ENCODE peak calls at places on chromosome 6, in eight cellular contexts. One of them, this sample, is unnamed.

GRCh38 chr6:41073968-41074691 is 1.4 kb downstream of the NFYA start:
- DNase-seq in naive thymus-derived CD4-positive, alpha-beta T cell: peak; percentile 19
- DNase-seq in CD8-positive, alpha-beta memory T cell: peak; percentile 27
- DNase-seq in HepG2: no peak
- DNase-seq in tibial nerve: no peak
- DNase-seq in endothelial cell of umbilical vein: peak; percentile 37
- DNase-seq in WERI-Rb-1: no peak
- DNase-seq in H1: no peak
- DNase-seq in this sample: no peak

GRCh38 chr6:157760589-157761330 is 62.3 kb upstream of the SNX9 start:
- DNase-seq in naive thymus-derived CD4-positive, alpha-beta T cell: no peak
- DNase-seq in HepG2: no peak
- DNase-seq in WERI-Rb-1: peak; percentile 33
- DNase-seq in endothelial cell of umbilical vein: peak; percentile 95
- DNase-seq in H1: no peak
- DNase-seq in tibial nerve: no peak
- DNase-seq in CD8-positive, alpha-beta memory T cell: no peak
- DNase-seq in this sample: no peak

GRCh38 chr6:43188426-43188825 is 6.4 kb downstream of the CUL9 start:
- DNase-seq in endothelial cell of umbilical vein: no peak
- DNase-seq in WERI-Rb-1: no peak
- DNase-seq in naive thymus-derived CD4-positive, alpha-beta T cell: no peak
- DNase-seq in H1: no peak
- DNase-seq in tibial nerve: no peak
- DNase-seq in HepG2: no peak
- DNase-seq in CD8-positive, alpha-beta memory T cell: no peak
- DNase-seq in this sample: no peak

GRCh38 chr6:96624957-96625356 is 62.0 kb downstream of the FHL5 start:
- DNase-seq in HepG2: no peak
- DNase-seq in WERI-Rb-1: no peak
- DNase-seq in CD8-positive, alpha-beta memory T cell: no peak
- DNase-seq in naive thymus-derived CD4-positive, alpha-beta T cell: no peak
- DNase-seq in tibial nerve: no peak
- DNase-seq in H1: no peak
- DNase-seq in endothelial cell of umbilical vein: no peak
- DNase-seq in this sample: no peak

GRCh38 chr6:37033819-37034790 is 28.6 kb downstream of the FGD2 start:
- DNase-seq in naive thymus-derived CD4-positive, alpha-beta T cell: no peak
- DNase-seq in WERI-Rb-1: no peak
- DNase-seq in endothelial cell of umbilical vein: no peak
- DNase-seq in tibial nerve: no peak
- DNase-seq in HepG2: no peak
- DNase-seq in H1: no peak
- DNase-seq in CD8-positive, alpha-beta memory T cell: no peak
- DNase-seq in this sample: no peak

GRCh38 chr6:20188630-20189075 is 23.6 kb downstream of the MBOAT1 start:
- DNase-seq in HepG2: no peak
- DNase-seq in endothelial cell of umbilical vein: no peak
- DNase-seq in WERI-Rb-1: no peak
- DNase-seq in naive thymus-derived CD4-positive, alpha-beta T cell: no peak
- DNase-seq in CD8-positive, alpha-beta memory T cell: no peak
- DNase-seq in tibial nerve: no peak
- DNase-seq in H1: no peak
- DNase-seq in this sample: no peak

GRCh38 chr6:5958948-5959347 is 47.8 kb downstream of the NRN1 start:
- DNase-seq in H1: no peak
- DNase-seq in HepG2: no peak
- DNase-seq in naive thymus-derived CD4-positive, alpha-beta T cell: no peak
- DNase-seq in CD8-positive, alpha-beta memory T cell: no peak
- DNase-seq in endothelial cell of umbilical vein: no peak
- DNase-seq in WERI-Rb-1: peak; percentile 55
- DNase-seq in tibial nerve: no peak
- DNase-seq in this sample: no peak

GRCh38 chr6:57198926-57199636 is 23.0 kb downstream of the RAB23 start:
- DNase-seq in H1: no peak
- DNase-seq in tibial nerve: no peak
- DNase-seq in endothelial cell of umbilical vein: no peak
- DNase-seq in CD8-positive, alpha-beta memory T cell: no peak
- DNase-seq in naive thymus-derived CD4-positive, alpha-beta T cell: no peak
- DNase-seq in WERI-Rb-1: no peak
- DNase-seq in HepG2: no peak
- DNase-seq in this sample: no peak

GRCh38 chr6:111129003-111129402 is 41.7 kb downstream of the SLC16A10 start:
- DNase-seq in WERI-Rb-1: no peak
- DNase-seq in HepG2: peak; percentile 24
- DNase-seq in tibial nerve: no peak
- DNase-seq in CD8-positive, alpha-beta memory T cell: no peak
- DNase-seq in endothelial cell of umbilical vein: no peak
- DNase-seq in H1: no peak
- DNase-seq in naive thymus-derived CD4-positive, alpha-beta T cell: no peak
- DNase-seq in this sample: no peak

GRCh38 chr6:150865406-150866146 is at the start of gene MTHFD1L:
- DNase-seq in WERI-Rb-1: peak; percentile 85
- DNase-seq in HepG2: peak; percentile 73
- DNase-seq in naive thymus-derived CD4-positive, alpha-beta T cell: peak; percentile 53
- DNase-seq in endothelial cell of umbilical vein: peak; percentile 86
- DNase-seq in H1: no peak
- DNase-seq in tibial nerve: peak; percentile 38
- DNase-seq in CD8-positive, alpha-beta memory T cell: peak; percentile 67
- DNase-seq in this sample: no peak

GRCh38 chr6:15961630-15962448 is 167.0 kb upstream of the MYLIP start:
- DNase-seq in tibial nerve: no peak
- DNase-seq in H1: no peak
- DNase-seq in endothelial cell of umbilical vein: no peak
- DNase-seq in HepG2: no peak
- DNase-seq in CD8-positive, alpha-beta memory T cell: no peak
- DNase-seq in naive thymus-derived CD4-positive, alpha-beta T cell: no peak
- DNase-seq in WERI-Rb-1: no peak
- DNase-seq in this sample: no peak

GRCh38 chr6:2583459-2583858 is 167.3 kb downstream of the MYLK4 start:
- DNase-seq in tibial nerve: no peak
- DNase-seq in CD8-positive, alpha-beta memory T cell: no peak
- DNase-seq in H1: no peak
- DNase-seq in endothelial cell of umbilical vein: no peak
- DNase-seq in naive thymus-derived CD4-positive, alpha-beta T cell: no peak
- DNase-seq in WERI-Rb-1: no peak
- DNase-seq in HepG2: no peak
- DNase-seq in this sample: no peak

GRCh38 chr6:137926207-137926731 is 59.2 kb downstream of the TNFAIP3 start:
- DNase-seq in H1: peak; percentile 23
- DNase-seq in HepG2: no peak
- DNase-seq in endothelial cell of umbilical vein: peak; percentile 25
- DNase-seq in tibial nerve: peak; percentile 43
- DNase-seq in naive thymus-derived CD4-positive, alpha-beta T cell: no peak
- DNase-seq in CD8-positive, alpha-beta memory T cell: no peak
- DNase-seq in WERI-Rb-1: no peak
- DNase-seq in this sample: no peak

GRCh38 chr6:161303628-161304340 is 29.9 kb upstream of the AGPAT4 start:
- DNase-seq in naive thymus-derived CD4-positive, alpha-beta T cell: no peak
- DNase-seq in CD8-positive, alpha-beta memory T cell: no peak
- DNase-seq in H1: no peak
- DNase-seq in HepG2: no peak
- DNase-seq in tibial nerve: no peak
- DNase-seq in WERI-Rb-1: no peak
- DNase-seq in endothelial cell of umbilical vein: no peak
- DNase-seq in this sample: no peak

GRCh38 chr6:42367353-42368011 is 84.2 kb downstream of the TRERF1 start:
- DNase-seq in HepG2: no peak
- DNase-seq in naive thymus-derived CD4-positive, alpha-beta T cell: no peak
- DNase-seq in H1: no peak
- DNase-seq in tibial nerve: no peak
- DNase-seq in CD8-positive, alpha-beta memory T cell: peak; percentile 32
- DNase-seq in endothelial cell of umbilical vein: no peak
- DNase-seq in WERI-Rb-1: no peak
- DNase-seq in this sample: no peak

GRCh38 chr6:110221738-110222137 is 41.5 kb downstream of the CDC40 start:
- DNase-seq in endothelial cell of umbilical vein: no peak
- DNase-seq in WERI-Rb-1: no peak
- DNase-seq in tibial nerve: no peak
- DNase-seq in H1: no peak
- DNase-seq in HepG2: no peak
- DNase-seq in naive thymus-derived CD4-positive, alpha-beta T cell: no peak
- DNase-seq in CD8-positive, alpha-beta memory T cell: no peak
- DNase-seq in this sample: no peak

GRCh38 chr6:137731960-137732616 is 135.0 kb upstream of the TNFAIP3 start:
- DNase-seq in naive thymus-derived CD4-positive, alpha-beta T cell: no peak
- DNase-seq in tibial nerve: no peak
- DNase-seq in CD8-positive, alpha-beta memory T cell: no peak
- DNase-seq in WERI-Rb-1: no peak
- DNase-seq in H1: no peak
- DNase-seq in endothelial cell of umbilical vein: peak; percentile 44
- DNase-seq in HepG2: peak; percentile 99
- DNase-seq in this sample: no peak

GRCh38 chr6:140915001-140915950 is 1217.4 kb upstream of the GJE1 start:
- DNase-seq in WERI-Rb-1: no peak
- DNase-seq in HepG2: no peak
- DNase-seq in tibial nerve: no peak
- DNase-seq in naive thymus-derived CD4-positive, alpha-beta T cell: no peak
- DNase-seq in CD8-positive, alpha-beta memory T cell: no peak
- DNase-seq in endothelial cell of umbilical vein: no peak
- DNase-seq in H1: no peak
- DNase-seq in this sample: no peak

GRCh38 chr6:87921034-87921433 is 126.6 kb upstream of the SPACA1 start:
- DNase-seq in WERI-Rb-1: no peak
- DNase-seq in endothelial cell of umbilical vein: no peak
- DNase-seq in tibial nerve: no peak
- DNase-seq in HepG2: no peak
- DNase-seq in CD8-positive, alpha-beta memory T cell: no peak
- DNase-seq in naive thymus-derived CD4-positive, alpha-beta T cell: no peak
- DNase-seq in H1: no peak
- DNase-seq in this sample: no peak

GRCh38 chr6:32839356-32839755 is 817 bp upstream of the TAP2 start:
- DNase-seq in tibial nerve: no peak
- DNase-seq in WERI-Rb-1: no peak
- DNase-seq in naive thymus-derived CD4-positive, alpha-beta T cell: no peak
- DNase-seq in H1: no peak
- DNase-seq in CD8-positive, alpha-beta memory T cell: no peak
- DNase-seq in endothelial cell of umbilical vein: no peak
- DNase-seq in HepG2: no peak
- DNase-seq in this sample: no peak

GRCh38 chr6:29633532-29633901 is 534 bp upstream of the GABBR1 start:
- DNase-seq in naive thymus-derived CD4-positive, alpha-beta T cell: no peak
- DNase-seq in CD8-positive, alpha-beta memory T cell: no peak
- DNase-seq in WERI-Rb-1: no peak
- DNase-seq in endothelial cell of umbilical vein: no peak
- DNase-seq in HepG2: no peak
- DNase-seq in tibial nerve: no peak
- DNase-seq in H1: no peak
- DNase-seq in this sample: no peak

GRCh38 chr6:29632789-29633531 is at the start of gene GABBR1:
- DNase-seq in HepG2: no peak
- DNase-seq in H1: no peak
- DNase-seq in endothelial cell of umbilical vein: peak; percentile 59
- DNase-seq in WERI-Rb-1: peak; percentile 97
- DNase-seq in naive thymus-derived CD4-positive, alpha-beta T cell: peak; percentile 73
- DNase-seq in tibial nerve: peak; percentile 84
- DNase-seq in CD8-positive, alpha-beta memory T cell: peak; percentile 66
- DNase-seq in this sample: no peak

GRCh38 chr6:29641430-29642213 is 8.6 kb upstream of the GABBR1 start:
- DNase-seq in HepG2: no peak
- DNase-seq in H1: no peak
- DNase-seq in tibial nerve: no peak
- DNase-seq in CD8-positive, alpha-beta memory T cell: peak; percentile 35
- DNase-seq in endothelial cell of umbilical vein: no peak
- DNase-seq in WERI-Rb-1: no peak
- DNase-seq in naive thymus-derived CD4-positive, alpha-beta T cell: peak; percentile 45
- DNase-seq in this sample: no peak

GRCh38 chr6:29631860-29632731 is 887 bp downstream of the GABBR1 start:
- DNase-seq in WERI-Rb-1: peak; percentile 93
- DNase-seq in CD8-positive, alpha-beta memory T cell: peak; percentile 61
- DNase-seq in HepG2: no peak
- DNase-seq in endothelial cell of umbilical vein: peak; percentile 36
- DNase-seq in naive thymus-derived CD4-positive, alpha-beta T cell: peak; percentile 53
- DNase-seq in tibial nerve: peak; percentile 27
- DNase-seq in H1: no peak
- DNase-seq in this sample: no peak

GRCh38 chr6:29637247-29637646 is 4.3 kb upstream of the GABBR1 start:
- DNase-seq in HepG2: no peak
- DNase-seq in naive thymus-derived CD4-positive, alpha-beta T cell: no peak
- DNase-seq in H1: no peak
- DNase-seq in tibial nerve: no peak
- DNase-seq in endothelial cell of umbilical vein: no peak
- DNase-seq in CD8-positive, alpha-beta memory T cell: no peak
- DNase-seq in WERI-Rb-1: no peak
- DNase-seq in this sample: no peak
- H3K27ac ChIP-seq in HepG2: no peak overlapping the region
- H3K27ac ChIP-seq in naive thymus-derived CD4-positive, alpha-beta T cell: no peak overlapping the region
- H3K27ac ChIP-seq in H1: no peak overlapping the region
- H3K27ac ChIP-seq in tibial nerve: no peak overlapping the region
- H3K27ac ChIP-seq in endothelial cell of umbilical vein: no peak overlapping the region
- H3K27ac ChIP-seq in CD8-positive, alpha-beta memory T cell: no peak overlapping the region
- H3K27ac ChIP-seq in WERI-Rb-1: no peak overlapping the region
- H3K27ac ChIP-seq in this sample: no peak overlapping the region

GRCh38 chr6:155949256-155949655 is 493.6 kb upstream of the NOX3 start:
- DNase-seq in endothelial cell of umbilical vein: no peak
- DNase-seq in CD8-positive, alpha-beta memory T cell: no peak
- DNase-seq in tibial nerve: no peak
- DNase-seq in naive thymus-derived CD4-positive, alpha-beta T cell: no peak
- DNase-seq in H1: no peak
- DNase-seq in HepG2: no peak
- DNase-seq in WERI-Rb-1: no peak
- DNase-seq in this sample: no peak
- H3K9me3 ChIP-seq in endothelial cell of umbilical vein: no peaks in the 10 kb centered on the region
- H3K9me3 ChIP-seq in CD8-positive, alpha-beta memory T cell: no peaks in the 10 kb centered on the region
- H3K9me3 ChIP-seq in tibial nerve: no peaks in the 10 kb centered on the region
- H3K9me3 ChIP-seq in naive thymus-derived CD4-positive, alpha-beta T cell: peaks cover 5% of the 10 kb centered on the region
- H3K9me3 ChIP-seq in H1: no peaks in the 10 kb centered on the region
- H3K9me3 ChIP-seq in HepG2: no peaks in the 10 kb centered on the region
- H3K9me3 ChIP-seq in WERI-Rb-1: peaks cover 10% of the 10 kb centered on the region
- H3K9me3 ChIP-seq in this sample: no peaks in the 10 kb centered on the region

DNA sequence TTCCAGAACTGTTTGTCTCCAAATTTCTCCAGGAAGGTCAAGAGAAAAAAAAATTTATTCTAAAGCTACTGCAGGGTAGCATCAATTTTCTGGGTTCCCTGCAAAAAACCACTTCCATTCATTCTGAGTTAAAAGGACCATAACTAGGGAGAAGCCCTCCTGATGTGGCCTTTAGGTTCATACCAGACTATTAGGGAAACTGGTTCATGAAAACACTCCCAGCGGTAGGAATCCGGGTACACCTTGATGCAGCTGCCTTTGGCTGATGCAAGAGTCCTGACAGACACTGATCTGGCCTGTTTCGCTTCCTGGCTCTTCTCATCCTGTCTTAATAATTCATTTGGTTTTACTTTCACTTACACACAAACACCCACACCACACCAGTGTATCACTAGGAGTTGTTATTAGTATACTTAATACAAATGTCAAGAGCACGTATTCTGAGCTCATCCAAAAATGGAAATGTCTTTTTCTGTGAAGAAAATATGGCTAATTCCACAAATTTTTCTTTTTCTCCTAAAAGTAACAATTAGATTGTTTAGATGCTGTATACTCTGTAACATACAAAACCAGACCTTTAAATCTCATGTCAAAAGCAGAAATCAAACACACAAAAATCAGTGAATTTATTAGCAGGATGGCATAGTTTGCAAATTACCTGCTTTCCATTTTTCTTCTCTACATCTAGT is 38.4 kb upstream of the ARHGAP18 start:
- DNase-seq in CD8-positive, alpha-beta memory T cell: peak; percentile 51
- DNase-seq in tibial nerve: peak; percentile 11
- DNase-seq in H1: no peak
- DNase-seq in endothelial cell of umbilical vein: peak; percentile 28
- DNase-seq in naive thymus-derived CD4-positive, alpha-beta T cell: peak; percentile 35
- DNase-seq in WERI-Rb-1: no peak
- DNase-seq in HepG2: peak; percentile 79
- DNase-seq in this sample: no peak
- H3K4me3 ChIP-seq in CD8-positive, alpha-beta memory T cell: peak overlapping the region; percentile 43
- H3K4me3 ChIP-seq in tibial nerve: no peak overlapping the region
- H3K4me3 ChIP-seq in H1: no peak overlapping the region
- H3K4me3 ChIP-seq in endothelial cell of umbilical vein: no peak overlapping the region
- H3K4me3 ChIP-seq in naive thymus-derived CD4-positive, alpha-beta T cell: peak overlapping the region; percentile 43
- H3K4me3 ChIP-seq in WERI-Rb-1: no peak overlapping the region
- H3K4me3 ChIP-seq in HepG2: no peak overlapping the region
- H3K4me3 ChIP-seq in this sample: no peak overlapping the region

GRCh38 chr6:4130357-4130987 is 4.9 kb downstream of the ECI2 start:
- DNase-seq in endothelial cell of umbilical vein: no peak
- DNase-seq in HepG2: peak; percentile 69
- DNase-seq in tibial nerve: no peak
- DNase-seq in H1: no peak
- DNase-seq in CD8-positive, alpha-beta memory T cell: no peak
- DNase-seq in naive thymus-derived CD4-positive, alpha-beta T cell: no peak
- DNase-seq in WERI-Rb-1: no peak
- DNase-seq in this sample: no peak
- H3K27ac ChIP-seq in endothelial cell of umbilical vein: peak overlapping the region; percentile 41
- H3K27ac ChIP-seq in HepG2: peak overlapping the region; percentile 47
- H3K27ac ChIP-seq in tibial nerve: no peak overlapping the region
- H3K27ac ChIP-seq in H1: no peak overlapping the region
- H3K27ac ChIP-seq in CD8-positive, alpha-beta memory T cell: no peak overlapping the region
- H3K27ac ChIP-seq in naive thymus-derived CD4-positive, alpha-beta T cell: no peak overlapping the region
- H3K27ac ChIP-seq in WERI-Rb-1: no peak overlapping the region
- H3K27ac ChIP-seq in this sample: no peak overlapping the region